ENCODE peak calls at places on chromosomes 2 and 18, in six cellular contexts. M, W, F, U, X and K are unnamed samples.

GRCh38 chr2:200794143-200794542 is 17.6 kb upstream of the BZW1 start:
- DNase-seq in F (no peak), M (no peak), X (no peak), U (no peak), W (no peak), K (no peak)

GRCh38 chr18:23950644-23951043 is 63.9 kb upstream of the TTC39C start:
- DNase-seq in U (no peak), X (no peak), W (no peak), F (no peak), M (no peak), K (no peak)

GRCh38 chr18:525066-525797 is 24.7 kb upstream of the COLEC12 start:
- DNase-seq in M (no peak), U (no peak), W (no peak), F (no peak), X (no peak), K (no peak)

GRCh38 chr2:207734264-207734635 is 22.8 kb downstream of the CCNYL1 start:
- DNase-seq in W (peak), F (no peak), U (no peak), M (no peak), X (peak), K (no peak)

GRCh38 chr2:27771548-27772335 is at the start of gene MRPL33:
- DNase-seq in F (peak), M (peak), W (peak), X (peak), U (peak), K (peak)

GRCh38 chr2:204468689-204469429 is 76.4 kb upstream of the PARD3B start:
- DNase-seq in F (no peak), X (no peak), U (no peak), M (no peak), W (no peak), K (no peak)

GRCh38 chr2:118667964-118668363 is 179.5 kb downstream of the EN1 start:
- DNase-seq in W (no peak), F (no peak), U (no peak), M (no peak), X (no peak), K (no peak)

GRCh38 chr2:143030127-143030526 is 99.1 kb upstream of the ARHGAP15 start:
- DNase-seq in U (no peak), X (no peak), F (no peak), M (no peak), W (no peak), K (no peak)

GRCh38 chr2:9114457-9114856 is 92.2 kb upstream of the ASAP2 start:
- DNase-seq in U (no peak), X (no peak), F (no peak), W (no peak), M (no peak), K (no peak)

GRCh38 chr18:11561293-11561692 is 48.1 kb upstream of the SLC35G4 start:
- DNase-seq in U (no peak), W (no peak), F (no peak), X (no peak), M (no peak), K (no peak)

GRCh38 chr2:38522754-38523349 is 79.9 kb downstream of the HNRNPLL start:
- DNase-seq in F (no peak), M (no peak), X (peak), U (no peak), W (peak), K (peak)

GRCh38 chr2:69493268-69493667 is 56.0 kb upstream of the NFU1 start:
- DNase-seq in W (peak), X (peak), U (peak), F (no peak), M (no peak), K (peak)

GRCh38 chr2:167581961-167582574 is 665.3 kb downstream of the STK39 start:
- DNase-seq in U (peak), M (no peak), F (no peak), X (peak), W (no peak), K (no peak)

GRCh38 chr2:8575810-8576423 is 105.9 kb upstream of the ID2 start:
- DNase-seq in X (no peak), W (peak), F (no peak), M (no peak), U (no peak), K (no peak)

GRCh38 chr2:8515390-8515761 is 166.5 kb upstream of the ID2 start:
- DNase-seq in W (no peak), M (peak), U (no peak), X (no peak), F (peak), K (no peak)

GRCh38 chr18:4802296-4802695 is 347.2 kb upstream of the DLGAP1 start:
- DNase-seq in M (no peak), U (no peak), F (no peak), W (no peak), X (no peak), K (no peak)

GRCh38 chr2:9347411-9347853 is 75.9 kb downstream of the ITGB1BP1 start:
- DNase-seq in W (no peak), U (no peak), M (no peak), F (no peak), X (no peak), K (no peak)

GRCh38 chr2:128981353-128981752 is 662.7 kb upstream of the HS6ST1 start:
- DNase-seq in F (no peak), M (no peak), W (no peak), U (no peak), X (no peak), K (no peak)

GRCh38 chr18:61274561-61274960 is 58.7 kb upstream of the CDH20 start:
- DNase-seq in W (no peak), X (no peak), F (no peak), M (no peak), U (no peak), K (no peak)

GRCh38 chr2:172672999-172673726 is 62.5 kb upstream of the RAPGEF4 start:
- DNase-seq in X (no peak), W (no peak), U (no peak), M (no peak), F (no peak), K (no peak)

GRCh38 chr2:240249423-240250149 is 109.1 kb upstream of the OTOS start:
- DNase-seq in W (no peak), M (no peak), U (no peak), F (no peak), X (no peak), K (no peak)

GRCh38 chr2:167253025-167253424 is 364.7 kb downstream of the XIRP2 start:
- DNase-seq in F (no peak), U (no peak), M (no peak), X (no peak), W (no peak), K (no peak)

GRCh38 chr18:36340232-36340631 is 42.7 kb downstream of the FHOD3 start:
- DNase-seq in W (peak), U (no peak), X (peak), M (no peak), F (no peak), K (peak)

GRCh38 chr2:11532434-11533055 is 1.3 kb upstream of the GREB1 start:
- DNase-seq in U (no peak), W (no peak), M (no peak), X (no peak), F (no peak), K (no peak)

GRCh38 chr2:188695953-188696352 is 278.2 kb upstream of the COL3A1 start:
- DNase-seq in F (no peak), W (no peak), X (no peak), M (no peak), U (no peak), K (no peak)

GRCh38 chr2:138531913-138532312 is 30.3 kb downstream of the SPOPL start:
- DNase-seq in W (no peak), X (no peak), F (no peak), M (no peak), U (no peak), K (no peak)

GRCh38 chr18:52963481-52963880 is 623.5 kb downstream of the DCC start:
- DNase-seq in X (no peak), U (no peak), M (no peak), F (no peak), W (no peak), K (no peak)

GRCh38 chr2:127735537-127736399 is 34.5 kb downstream of the SFT2D3 start:
- DNase-seq in M (no peak), F (no peak), W (no peak), X (no peak), U (no peak), K (no peak)

GRCh38 chr2:17869128-17869527 is 9.3 kb upstream of the KCNS3 start:
- DNase-seq in F (no peak), U (no peak), M (no peak), W (no peak), X (no peak), K (no peak)